ENCODE peak calls at places on chromosomes 11 and 22, in seven cellular contexts. S is cardiac fibroblast, H is osteoblast, B is AG09309, T is mucosa of descending colon, K is breast epithelium, P is astrocyte of the cerebellum. D is an unnamed sample.

GRCh38 chr11:119236490-119236889 is 30.4 kb downstream of the CBL start:
- DNase-seq in H (peak; percentile 17), P (no peak), B (no peak), K (no peak), T (no peak), S (peak; percentile 17), D (no peak)

GRCh38 chr22:47010211-47010610 is 247.8 kb downstream of the TBC1D22A start:
- DNase-seq in T (peak; percentile 47), K (no peak), B (no peak), H (peak; percentile 14), S (no peak), P (no peak), D (no peak)

GRCh38 chr22:20569059-20570058 is 61.9 kb downstream of the MED15 start:
- DNase-seq in B (peak; percentile 94), P (peak; percentile 90), S (peak; percentile 95), K (no peak), H (peak; percentile 98), T (peak; percentile 84), D (peak; percentile 91)

GRCh38 chr11:6646631-6647281 is 8.9 kb downstream of the DCHS1 start:
- DNase-seq in T (peak; percentile 72), S (peak; percentile 54), P (no peak), B (no peak), H (no peak), K (no peak), D (no peak)

GRCh38 chr11:125376117-125376516 is 119.9 kb downstream of the FEZ1 start:
- DNase-seq in B (no peak), K (no peak), S (peak; percentile 47), T (no peak), P (no peak), H (peak; percentile 79), D (no peak)

GRCh38 chr11:45805305-45806071 is 539 bp downstream of the SLC35C1 start:
- DNase-seq in P (peak; percentile 38), T (peak; percentile 71), B (peak; percentile 20), S (peak; percentile 66), K (no peak), H (peak; percentile 94), D (no peak)

GRCh38 chr11:111981270-111981669 is 43.9 kb upstream of the DLAT start:
- DNase-seq in H (no peak), T (no peak), B (no peak), S (no peak), K (no peak), P (no peak), D (no peak)

GRCh38 chr11:2708757-2709281 is 9.0 kb upstream of the KCNQ1OT1 start:
- DNase-seq in K (no peak), T (peak; percentile 33), S (peak; percentile 81), P (no peak), B (no peak), H (no peak), D (no peak)

GRCh38 chr11:76249195-76249741 is 43.0 kb upstream of the WNT11 start:
- DNase-seq in H (peak; percentile 39), P (no peak), K (no peak), S (no peak), B (no peak), T (peak; percentile 19), D (no peak)

GRCh38 chr22:36156515-36157419 is 3.8 kb downstream of the APOL3 start:
- DNase-seq in H (peak; percentile 83), B (peak; percentile 43), P (peak; percentile 16), T (peak; percentile 74), K (peak; percentile 73), S (peak; percentile 92), D (peak; percentile 34)

GRCh38 chr11:14109742-14110141 is 147.2 kb downstream of the SPON1 start:
- DNase-seq in P (no peak), H (no peak), T (no peak), K (no peak), B (no peak), S (no peak), D (no peak)

GRCh38 chr11:104891135-104891534 is 7.1 kb downstream of the CASP12 start:
- DNase-seq in H (no peak), P (no peak), T (no peak), B (no peak), S (no peak), K (no peak), D (no peak)

GRCh38 chr11:110491577-110492352 is 62.0 kb downstream of the FDX1 start:
- DNase-seq in P (no peak), H (no peak), B (no peak), T (no peak), S (no peak), K (no peak), D (no peak)

GRCh38 chr11:39374963-39375698 is 2084.3 kb downstream of the LRRC4C start:
- DNase-seq in B (no peak), T (no peak), K (no peak), H (no peak), S (peak; percentile 22), P (peak; percentile 2), D (no peak)

GRCh38 chr11:2884424-2884815 is 1.2 kb downstream of the CDKN1C start:
- DNase-seq in H (no peak), K (no peak), T (peak; percentile 57), S (peak; percentile 61), B (no peak), P (no peak), D (no peak)

GRCh38 chr11:122717264-122717867 is 61.8 kb downstream of the UBASH3B start:
- DNase-seq in T (peak; percentile 69), S (no peak), K (no peak), H (peak; percentile 14), B (no peak), P (no peak), D (no peak)

GRCh38 chr22:21026783-21027692 is 5.3 kb downstream of the SLC7A4 start:
- DNase-seq in H (peak; percentile 96), T (no peak), K (no peak), B (no peak), P (peak; percentile 50), S (peak; percentile 79), D (no peak)

GRCh38 chr22:47337161-47337621 is 574.7 kb downstream of the TBC1D22A start:
- DNase-seq in B (peak; percentile 56), P (peak; percentile 64), S (peak; percentile 91), T (no peak), H (peak; percentile 90), K (no peak), D (peak; percentile 21)

GRCh38 chr22:28381427-28382167 is 298.0 kb downstream of the TTC28 start:
- DNase-seq in K (no peak), H (no peak), S (peak; percentile 21), P (no peak), T (no peak), B (peak; percentile 31), D (no peak)

GRCh38 chr11:1564535-1565172 is 7.4 kb downstream of the DUSP8 start:
- DNase-seq in B (peak; percentile 32), S (peak; percentile 63), K (no peak), T (peak; percentile 82), H (peak; percentile 99), P (peak; percentile 49), D (peak; percentile 81)

GRCh38 chr11:35005156-35005780 is 88.8 kb downstream of the PDHX start:
- DNase-seq in H (no peak), T (no peak), K (no peak), B (no peak), P (no peak), S (no peak), D (no peak)

GRCh38 chr11:79438631-79439429 is 2.0 kb downstream of the TENM4 start:
- DNase-seq in T (no peak), S (no peak), K (no peak), H (peak; percentile 94), P (no peak), B (no peak), D (no peak)

GRCh38 chr11:66271816-66272215 is 3.4 kb downstream of the RAB1B start:
- DNase-seq in S (no peak), T (no peak), H (no peak), P (no peak), K (no peak), B (no peak), D (no peak)

GRCh38 chr11:66267039-66267378 is 1.4 kb upstream of the RAB1B start:
- DNase-seq in T (no peak), H (no peak), B (no peak), P (no peak), K (no peak), S (no peak), D (no peak)

GRCh38 chr11:66267379-66268209 is 845 bp upstream of the RAB1B start:
- DNase-seq in B (no peak), H (peak; percentile 98), P (peak; percentile 54), T (peak; percentile 94), K (peak; percentile 90), S (peak; percentile 93), D (no peak)

GRCh38 chr11:66268210-66268952 is at the start of gene RAB1B:
- DNase-seq in T (peak; percentile 100), P (peak; percentile 99), S (peak; percentile 100), H (peak; percentile 100), K (peak; percentile 100), B (peak; percentile 96), D (peak; percentile 94)

GRCh38 chr11:66268953-66269906 is 791 bp downstream of the RAB1B start:
- DNase-seq in S (peak; percentile 47), K (no peak), P (no peak), T (peak; percentile 70), B (no peak), H (peak; percentile 91), D (no peak)
- TF ChIP-seq CTCF in S (peak; percentile 34), K (no peak), P (peak; percentile 36), T (no peak), B (peak; percentile 28), H (peak; percentile 28), D (peak; percentile 16)

GRCh38 chr11:115352805-115353483 is 151.3 kb downstream of the CADM1 start:
- DNase-seq in S (no peak), B (no peak), H (no peak), T (no peak), P (no peak), K (no peak), D (no peak)
- H3K4me3 ChIP-seq in S (no peak overlapping the region), B (no peak overlapping the region), H (no peak overlapping the region), T (no peak overlapping the region), P (no peak overlapping the region), K (no peak overlapping the region), D (no peak overlapping the region)

GRCh38 chr11:69102732-69103615 is 52.8 kb upstream of the SMIM38 start:
- DNase-seq in P (no peak), T (peak; percentile 27), H (no peak), K (no peak), B (no peak), S (no peak), D (no peak)
- TF ChIP-seq CTCF in P (peak; percentile 22), T (no peak), H (peak; percentile 19), K (no peak), B (peak; percentile 27), S (no peak), D (no peak)

GRCh38 chr11:11010624-11011127 is 152.8 kb upstream of the ZBED5 start:
- DNase-seq in H (no peak), P (no peak), S (peak; percentile 25), T (no peak), K (no peak), B (no peak), D (no peak)
- H3K4me3 ChIP-seq in H (peak overlapping the region; percentile 23), P (no peak overlapping the region), S (no peak overlapping the region), T (no peak overlapping the region), K (no peak overlapping the region), B (no peak overlapping the region), D (no peak overlapping the region)

GRCh38 chr22:32444068-32444467 is 20.2 kb downstream of the BPIFC start:
- DNase-seq in K (no peak), S (peak; percentile 5), P (no peak), H (no peak), B (no peak), T (no peak), D (no peak)
- TF ChIP-seq CTCF in K (peak; percentile 24), S (no peak), P (no peak), H (no peak), B (peak; percentile 23), T (no peak), D (no peak)

D was measured in kidney epithelial cell.